ENCODE peak calls at places on chromosomes 4 and X, in ten cellular contexts. B, A, M, K, N, Z, J, W, V and X are unnamed samples.

GRCh38 chr4:177131736-177132135 is 177.9 kb upstream of the NEIL3 start:
- DNase-seq in M (no peak), Z (no peak), W (no peak), A (no peak), V (no peak), B (no peak), J (no peak), K (no peak), N (no peak), X (peak; percentile 5)

GRCh38 chr4:54660591-54660990 is 2.8 kb downstream of the KIT start:
- DNase-seq in K (no peak), B (no peak), Z (peak; percentile 62), W (no peak), A (no peak), M (no peak), N (no peak), V (no peak), J (no peak), X (no peak)

GRCh38 chr4:117545042-117545441 is 459.7 kb upstream of the TRAM1L1 start:
- DNase-seq in N (no peak), W (no peak), Z (no peak), V (no peak), M (no peak), B (no peak), J (no peak), A (no peak), K (no peak), X (no peak)

GRCh38 chrX:103396186-103396585 is 19.8 kb downstream of the BEX3 start:
- DNase-seq in A (no peak), K (no peak), N (peak; percentile 34), W (no peak), Z (no peak), J (no peak), M (no peak), V (no peak), B (peak; percentile 29), X (peak; percentile 79)

GRCh38 chrX:104330966-104331365 is 76.2 kb upstream of the ESX1 start:
- DNase-seq in B (peak; percentile 29), N (peak; percentile 48), Z (no peak), W (no peak), K (no peak), V (no peak), M (no peak), A (no peak), J (no peak), X (peak; percentile 42)

GRCh38 chr4:84678976-84679744 is 96.2 kb downstream of the CDS1 start:
- DNase-seq in B (no peak), J (no peak), A (no peak), V (no peak), W (peak; percentile 54), M (no peak), K (peak; percentile 31), N (no peak), Z (no peak), X (no peak)

GRCh38 chr4:4860381-4860802 is 927 bp downstream of the MSX1 start:
- DNase-seq in B (peak; percentile 20), M (no peak), Z (no peak), N (peak; percentile 7), A (no peak), K (no peak), J (no peak), V (no peak), W (no peak), X (no peak)

GRCh38 chrX:111652719-111653118 is 28.3 kb upstream of the ALG13 start:
- DNase-seq in Z (no peak), N (no peak), V (peak; percentile 25), W (no peak), B (no peak), J (no peak), M (no peak), A (no peak), K (no peak), X (peak; percentile 2)

GRCh38 chrX:54992911-54993622 is 921 bp downstream of the PFKFB1 start:
- DNase-seq in B (no peak), J (no peak), K (no peak), N (no peak), M (no peak), A (no peak), W (no peak), Z (no peak), V (no peak), X (no peak)

GRCh38 chr4:119240568-119240967 is 28.1 kb downstream of the USP53 start:
- DNase-seq in M (no peak), B (no peak), K (no peak), W (no peak), N (no peak), A (no peak), Z (no peak), V (no peak), J (no peak), X (no peak)

GRCh38 chr4:56345461-56345860 is 41.8 kb downstream of the AASDH start:
- DNase-seq in K (no peak), J (no peak), A (no peak), M (no peak), W (no peak), N (no peak), Z (peak; percentile 15), B (no peak), V (no peak), X (no peak)

GRCh38 chr4:150237110-150237852 is 159.0 kb downstream of the DCLK2 start:
- DNase-seq in A (no peak), J (no peak), V (no peak), B (peak; percentile 87), Z (peak; percentile 85), W (no peak), M (no peak), N (peak; percentile 88), K (no peak), X (peak; percentile 96)

GRCh38 chrX:153816821-153817220 is 13.5 kb downstream of the PDZD4 start:
- DNase-seq in M (no peak), W (no peak), B (peak; percentile 8), K (no peak), N (no peak), Z (no peak), J (no peak), V (no peak), A (no peak), X (no peak)